ENCODE peak calls at places on chromosomes 16 and 17, in ten cellular contexts. One of them, this sample, is unnamed.

GRCh38 chr16:77882359-77882758 is 94.0 kb downstream of the VAT1L start:
- DNase-seq in SJSA1: no peak
- DNase-seq in activated T-helper 2 cell treated with anti-CD3 and anti-CD28 coated beads, Interferon-gamma antibody, Interleukin-2, Interleukin-4, amounts not matched to agents 10 μg/mL and 5 μg/mL and 100 μg/mL, durations not matched to agents 14 hours and 24 hours and 36 hours: no peak
- DNase-seq in fibroblast of mammary gland: peak; percentile 30
- DNase-seq in central memory CD4-positive, alpha-beta T cell: no peak
- DNase-seq in HFFc6: no peak
- DNase-seq in A549: no peak
- DNase-seq in stimulated activated CD8-positive, alpha-beta memory T cell treated with anti-CD3 and anti-CD28 coated beads, Interleukin-15, amount 100 ng/mL, for 4 hours: no peak
- DNase-seq in SHP77: no peak
- DNase-seq in HTR-8/SVneo: no peak
- DNase-seq in this sample: no peak

GRCh38 chr17:18259621-18260331 is 686 bp upstream of the MIEF2 start:
- DNase-seq in SJSA1: no peak
- DNase-seq in activated T-helper 2 cell treated with anti-CD3 and anti-CD28 coated beads, Interferon-gamma antibody, Interleukin-2, Interleukin-4, amounts not matched to agents 10 μg/mL and 5 μg/mL and 100 μg/mL, durations not matched to agents 14 hours and 24 hours and 36 hours: no peak
- DNase-seq in fibroblast of mammary gland: no peak
- DNase-seq in central memory CD4-positive, alpha-beta T cell: no peak
- DNase-seq in HFFc6: peak; percentile 57
- DNase-seq in A549: peak; percentile 69
- DNase-seq in stimulated activated CD8-positive, alpha-beta memory T cell treated with anti-CD3 and anti-CD28 coated beads, Interleukin-15, amount 100 ng/mL, for 4 hours: no peak
- DNase-seq in SHP77: no peak
- DNase-seq in HTR-8/SVneo: no peak
- DNase-seq in this sample: no peak

GRCh38 chr17:39628655-39629493 is 2.1 kb downstream of the PPP1R1B start:
- DNase-seq in SJSA1: no peak
- DNase-seq in activated T-helper 2 cell treated with anti-CD3 and anti-CD28 coated beads, Interferon-gamma antibody, Interleukin-2, Interleukin-4, amounts not matched to agents 10 μg/mL and 5 μg/mL and 100 μg/mL, durations not matched to agents 14 hours and 24 hours and 36 hours: no peak
- DNase-seq in fibroblast of mammary gland: no peak
- DNase-seq in central memory CD4-positive, alpha-beta T cell: no peak
- DNase-seq in HFFc6: no peak
- DNase-seq in A549: no peak
- DNase-seq in stimulated activated CD8-positive, alpha-beta memory T cell treated with anti-CD3 and anti-CD28 coated beads, Interleukin-15, amount 100 ng/mL, for 4 hours: no peak
- DNase-seq in SHP77: no peak
- DNase-seq in HTR-8/SVneo: no peak
- DNase-seq in this sample: no peak

GRCh38 chr16:8961811-8962390 is 1.8 kb downstream of the USP7 start:
- DNase-seq in SJSA1: no peak
- DNase-seq in activated T-helper 2 cell treated with anti-CD3 and anti-CD28 coated beads, Interferon-gamma antibody, Interleukin-2, Interleukin-4, amounts not matched to agents 10 μg/mL and 5 μg/mL and 100 μg/mL, durations not matched to agents 14 hours and 24 hours and 36 hours: no peak
- DNase-seq in fibroblast of mammary gland: no peak
- DNase-seq in central memory CD4-positive, alpha-beta T cell: no peak
- DNase-seq in HFFc6: no peak
- DNase-seq in A549: no peak
- DNase-seq in stimulated activated CD8-positive, alpha-beta memory T cell treated with anti-CD3 and anti-CD28 coated beads, Interleukin-15, amount 100 ng/mL, for 4 hours: no peak
- DNase-seq in SHP77: no peak
- DNase-seq in HTR-8/SVneo: no peak
- DNase-seq in this sample: no peak

GRCh38 chr17:57899822-57900221 is 50.0 kb upstream of the MRPS23 start:
- DNase-seq in SJSA1: no peak
- DNase-seq in activated T-helper 2 cell treated with anti-CD3 and anti-CD28 coated beads, Interferon-gamma antibody, Interleukin-2, Interleukin-4, amounts not matched to agents 10 μg/mL and 5 μg/mL and 100 μg/mL, durations not matched to agents 14 hours and 24 hours and 36 hours: no peak
- DNase-seq in fibroblast of mammary gland: no peak
- DNase-seq in central memory CD4-positive, alpha-beta T cell: no peak
- DNase-seq in HFFc6: no peak
- DNase-seq in A549: peak; percentile 68
- DNase-seq in stimulated activated CD8-positive, alpha-beta memory T cell treated with anti-CD3 and anti-CD28 coated beads, Interleukin-15, amount 100 ng/mL, for 4 hours: no peak
- DNase-seq in SHP77: no peak
- DNase-seq in HTR-8/SVneo: no peak
- DNase-seq in this sample: no peak

GRCh38 chr17:82751171-82751570 is 694 bp upstream of the TBCD start:
- DNase-seq in SJSA1: no peak
- DNase-seq in activated T-helper 2 cell treated with anti-CD3 and anti-CD28 coated beads, Interferon-gamma antibody, Interleukin-2, Interleukin-4, amounts not matched to agents 10 μg/mL and 5 μg/mL and 100 μg/mL, durations not matched to agents 14 hours and 24 hours and 36 hours: no peak
- DNase-seq in fibroblast of mammary gland: no peak
- DNase-seq in central memory CD4-positive, alpha-beta T cell: no peak
- DNase-seq in HFFc6: no peak
- DNase-seq in A549: no peak
- DNase-seq in stimulated activated CD8-positive, alpha-beta memory T cell treated with anti-CD3 and anti-CD28 coated beads, Interleukin-15, amount 100 ng/mL, for 4 hours: no peak
- DNase-seq in SHP77: no peak
- DNase-seq in HTR-8/SVneo: no peak
- DNase-seq in this sample: no peak

GRCh38 chr16:88076211-88076931 is 125.1 kb downstream of the BANP start:
- DNase-seq in SJSA1: peak; percentile 39
- DNase-seq in activated T-helper 2 cell treated with anti-CD3 and anti-CD28 coated beads, Interferon-gamma antibody, Interleukin-2, Interleukin-4, amounts not matched to agents 10 μg/mL and 5 μg/mL and 100 μg/mL, durations not matched to agents 14 hours and 24 hours and 36 hours: no peak
- DNase-seq in fibroblast of mammary gland: no peak
- DNase-seq in central memory CD4-positive, alpha-beta T cell: no peak
- DNase-seq in HFFc6: no peak
- DNase-seq in A549: no peak
- DNase-seq in stimulated activated CD8-positive, alpha-beta memory T cell treated with anti-CD3 and anti-CD28 coated beads, Interleukin-15, amount 100 ng/mL, for 4 hours: no peak
- DNase-seq in SHP77: no peak
- DNase-seq in HTR-8/SVneo: no peak
- DNase-seq in this sample: no peak

GRCh38 chr16:72428611-72429376 is 256.8 kb upstream of the PMFBP1 start:
- DNase-seq in SJSA1: no peak
- DNase-seq in activated T-helper 2 cell treated with anti-CD3 and anti-CD28 coated beads, Interferon-gamma antibody, Interleukin-2, Interleukin-4, amounts not matched to agents 10 μg/mL and 5 μg/mL and 100 μg/mL, durations not matched to agents 14 hours and 24 hours and 36 hours: no peak
- DNase-seq in fibroblast of mammary gland: no peak
- DNase-seq in central memory CD4-positive, alpha-beta T cell: no peak
- DNase-seq in HFFc6: no peak
- DNase-seq in A549: no peak
- DNase-seq in stimulated activated CD8-positive, alpha-beta memory T cell treated with anti-CD3 and anti-CD28 coated beads, Interleukin-15, amount 100 ng/mL, for 4 hours: no peak
- DNase-seq in SHP77: no peak
- DNase-seq in HTR-8/SVneo: no peak
- DNase-seq in this sample: no peak

GRCh38 chr17:56929362-56929969 is 15.6 kb upstream of the TRIM25 start:
- DNase-seq in SJSA1: no peak
- DNase-seq in activated T-helper 2 cell treated with anti-CD3 and anti-CD28 coated beads, Interferon-gamma antibody, Interleukin-2, Interleukin-4, amounts not matched to agents 10 μg/mL and 5 μg/mL and 100 μg/mL, durations not matched to agents 14 hours and 24 hours and 36 hours: no peak
- DNase-seq in fibroblast of mammary gland: peak; percentile 40
- DNase-seq in central memory CD4-positive, alpha-beta T cell: no peak
- DNase-seq in HFFc6: no peak
- DNase-seq in A549: peak; percentile 47
- DNase-seq in stimulated activated CD8-positive, alpha-beta memory T cell treated with anti-CD3 and anti-CD28 coated beads, Interleukin-15, amount 100 ng/mL, for 4 hours: no peak
- DNase-seq in SHP77: no peak
- DNase-seq in HTR-8/SVneo: no peak
- DNase-seq in this sample: no peak

GRCh38 chr16:3001316-3001715 is 11.4 kb upstream of the CLDN9 start:
- DNase-seq in SJSA1: no peak
- DNase-seq in activated T-helper 2 cell treated with anti-CD3 and anti-CD28 coated beads, Interferon-gamma antibody, Interleukin-2, Interleukin-4, amounts not matched to agents 10 μg/mL and 5 μg/mL and 100 μg/mL, durations not matched to agents 14 hours and 24 hours and 36 hours: no peak
- DNase-seq in fibroblast of mammary gland: no peak
- DNase-seq in central memory CD4-positive, alpha-beta T cell: no peak
- DNase-seq in HFFc6: no peak
- DNase-seq in A549: no peak
- DNase-seq in stimulated activated CD8-positive, alpha-beta memory T cell treated with anti-CD3 and anti-CD28 coated beads, Interleukin-15, amount 100 ng/mL, for 4 hours: no peak
- DNase-seq in SHP77: no peak
- DNase-seq in HTR-8/SVneo: no peak
- DNase-seq in this sample: no peak

GRCh38 chr17:70995997-70996396 is 826.7 kb downstream of the KCNJ2 start:
- DNase-seq in SJSA1: no peak
- DNase-seq in activated T-helper 2 cell treated with anti-CD3 and anti-CD28 coated beads, Interferon-gamma antibody, Interleukin-2, Interleukin-4, amounts not matched to agents 10 μg/mL and 5 μg/mL and 100 μg/mL, durations not matched to agents 14 hours and 24 hours and 36 hours: no peak
- DNase-seq in fibroblast of mammary gland: no peak
- DNase-seq in central memory CD4-positive, alpha-beta T cell: no peak
- DNase-seq in HFFc6: no peak
- DNase-seq in A549: no peak
- DNase-seq in stimulated activated CD8-positive, alpha-beta memory T cell treated with anti-CD3 and anti-CD28 coated beads, Interleukin-15, amount 100 ng/mL, for 4 hours: no peak
- DNase-seq in SHP77: no peak
- DNase-seq in HTR-8/SVneo: no peak
- DNase-seq in this sample: no peak

GRCh38 chr16:54633943-54634362 is 296.7 kb upstream of the IRX5 start:
- DNase-seq in SJSA1: no peak
- DNase-seq in activated T-helper 2 cell treated with anti-CD3 and anti-CD28 coated beads, Interferon-gamma antibody, Interleukin-2, Interleukin-4, amounts not matched to agents 10 μg/mL and 5 μg/mL and 100 μg/mL, durations not matched to agents 14 hours and 24 hours and 36 hours: no peak
- DNase-seq in fibroblast of mammary gland: peak; percentile 18
- DNase-seq in central memory CD4-positive, alpha-beta T cell: no peak
- DNase-seq in HFFc6: no peak
- DNase-seq in A549: peak; percentile 51
- DNase-seq in stimulated activated CD8-positive, alpha-beta memory T cell treated with anti-CD3 and anti-CD28 coated beads, Interleukin-15, amount 100 ng/mL, for 4 hours: no peak
- DNase-seq in SHP77: no peak
- DNase-seq in HTR-8/SVneo: no peak
- DNase-seq in this sample: peak; percentile 59

GRCh38 chr16:31460582-31461002 is 1.3 kb downstream of the ARMC5 start:
- DNase-seq in SJSA1: peak; percentile 68
- DNase-seq in activated T-helper 2 cell treated with anti-CD3 and anti-CD28 coated beads, Interferon-gamma antibody, Interleukin-2, Interleukin-4, amounts not matched to agents 10 μg/mL and 5 μg/mL and 100 μg/mL, durations not matched to agents 14 hours and 24 hours and 36 hours: no peak
- DNase-seq in fibroblast of mammary gland: peak; percentile 78
- DNase-seq in central memory CD4-positive, alpha-beta T cell: peak; percentile 38
- DNase-seq in HFFc6: peak; percentile 78
- DNase-seq in A549: peak; percentile 67
- DNase-seq in stimulated activated CD8-positive, alpha-beta memory T cell treated with anti-CD3 and anti-CD28 coated beads, Interleukin-15, amount 100 ng/mL, for 4 hours: no peak
- DNase-seq in SHP77: no peak
- DNase-seq in HTR-8/SVneo: no peak
- DNase-seq in this sample: peak; percentile 25

GRCh38 chr16:55297062-55297909 is 26.7 kb upstream of the IRX6 start:
- DNase-seq in SJSA1: no peak
- DNase-seq in activated T-helper 2 cell treated with anti-CD3 and anti-CD28 coated beads, Interferon-gamma antibody, Interleukin-2, Interleukin-4, amounts not matched to agents 10 μg/mL and 5 μg/mL and 100 μg/mL, durations not matched to agents 14 hours and 24 hours and 36 hours: no peak
- DNase-seq in fibroblast of mammary gland: peak; percentile 12
- DNase-seq in central memory CD4-positive, alpha-beta T cell: no peak
- DNase-seq in HFFc6: no peak
- DNase-seq in A549: no peak
- DNase-seq in stimulated activated CD8-positive, alpha-beta memory T cell treated with anti-CD3 and anti-CD28 coated beads, Interleukin-15, amount 100 ng/mL, for 4 hours: no peak
- DNase-seq in SHP77: no peak
- DNase-seq in HTR-8/SVneo: no peak
- DNase-seq in this sample: no peak

GRCh38 chr16:64167851-64168770 is 953.8 kb downstream of the CDH11 start:
- DNase-seq in SJSA1: no peak
- DNase-seq in activated T-helper 2 cell treated with anti-CD3 and anti-CD28 coated beads, Interferon-gamma antibody, Interleukin-2, Interleukin-4, amounts not matched to agents 10 μg/mL and 5 μg/mL and 100 μg/mL, durations not matched to agents 14 hours and 24 hours and 36 hours: no peak
- DNase-seq in fibroblast of mammary gland: no peak
- DNase-seq in central memory CD4-positive, alpha-beta T cell: no peak
- DNase-seq in HFFc6: no peak
- DNase-seq in A549: no peak
- DNase-seq in stimulated activated CD8-positive, alpha-beta memory T cell treated with anti-CD3 and anti-CD28 coated beads, Interleukin-15, amount 100 ng/mL, for 4 hours: no peak
- DNase-seq in SHP77: no peak
- DNase-seq in HTR-8/SVneo: no peak
- DNase-seq in this sample: no peak

GRCh38 chr17:73064084-73064938 is 28.2 kb downstream of the SLC39A11 start:
- DNase-seq in SJSA1: no peak
- DNase-seq in activated T-helper 2 cell treated with anti-CD3 and anti-CD28 coated beads, Interferon-gamma antibody, Interleukin-2, Interleukin-4, amounts not matched to agents 10 μg/mL and 5 μg/mL and 100 μg/mL, durations not matched to agents 14 hours and 24 hours and 36 hours: no peak
- DNase-seq in fibroblast of mammary gland: peak; percentile 26
- DNase-seq in central memory CD4-positive, alpha-beta T cell: no peak
- DNase-seq in HFFc6: no peak
- DNase-seq in A549: no peak
- DNase-seq in stimulated activated CD8-positive, alpha-beta memory T cell treated with anti-CD3 and anti-CD28 coated beads, Interleukin-15, amount 100 ng/mL, for 4 hours: no peak
- DNase-seq in SHP77: no peak
- DNase-seq in HTR-8/SVneo: no peak
- DNase-seq in this sample: peak; percentile 84

GRCh38 chr17:59830846-59831486 is 61.8 kb downstream of the TUBD1 start:
- DNase-seq in SJSA1: no peak
- DNase-seq in activated T-helper 2 cell treated with anti-CD3 and anti-CD28 coated beads, Interferon-gamma antibody, Interleukin-2, Interleukin-4, amounts not matched to agents 10 μg/mL and 5 μg/mL and 100 μg/mL, durations not matched to agents 14 hours and 24 hours and 36 hours: peak; percentile 8
- DNase-seq in fibroblast of mammary gland: no peak
- DNase-seq in central memory CD4-positive, alpha-beta T cell: no peak
- DNase-seq in HFFc6: no peak
- DNase-seq in A549: peak; percentile 58
- DNase-seq in stimulated activated CD8-positive, alpha-beta memory T cell treated with anti-CD3 and anti-CD28 coated beads, Interleukin-15, amount 100 ng/mL, for 4 hours: no peak
- DNase-seq in SHP77: no peak
- DNase-seq in HTR-8/SVneo: no peak
- DNase-seq in this sample: no peak

GRCh38 chr16:16144416-16144815 is 78.9 kb downstream of the ABCC6 start:
- DNase-seq in SJSA1: no peak
- DNase-seq in activated T-helper 2 cell treated with anti-CD3 and anti-CD28 coated beads, Interferon-gamma antibody, Interleukin-2, Interleukin-4, amounts not matched to agents 10 μg/mL and 5 μg/mL and 100 μg/mL, durations not matched to agents 14 hours and 24 hours and 36 hours: no peak
- DNase-seq in fibroblast of mammary gland: no peak
- DNase-seq in central memory CD4-positive, alpha-beta T cell: no peak
- DNase-seq in HFFc6: peak; percentile 19
- DNase-seq in A549: no peak
- DNase-seq in stimulated activated CD8-positive, alpha-beta memory T cell treated with anti-CD3 and anti-CD28 coated beads, Interleukin-15, amount 100 ng/mL, for 4 hours: no peak
- DNase-seq in SHP77: no peak
- DNase-seq in HTR-8/SVneo: no peak
- DNase-seq in this sample: no peak

GRCh38 chr17:48610282-48611211 is at the start of gene HOXB7:
- DNase-seq in SJSA1: peak; percentile 78
- DNase-seq in activated T-helper 2 cell treated with anti-CD3 and anti-CD28 coated beads, Interferon-gamma antibody, Interleukin-2, Interleukin-4, amounts not matched to agents 10 μg/mL and 5 μg/mL and 100 μg/mL, durations not matched to agents 14 hours and 24 hours and 36 hours: no peak
- DNase-seq in fibroblast of mammary gland: peak; percentile 58
- DNase-seq in central memory CD4-positive, alpha-beta T cell: no peak
- DNase-seq in HFFc6: no peak
- DNase-seq in A549: peak; percentile 75
- DNase-seq in stimulated activated CD8-positive, alpha-beta memory T cell treated with anti-CD3 and anti-CD28 coated beads, Interleukin-15, amount 100 ng/mL, for 4 hours: no peak
- DNase-seq in SHP77: peak; percentile 75
- DNase-seq in HTR-8/SVneo: peak; percentile 87
- DNase-seq in this sample: no peak

GRCh38 chr16:24652209-24652712 is 77.2 kb upstream of the TNRC6A start:
- DNase-seq in SJSA1: no peak
- DNase-seq in activated T-helper 2 cell treated with anti-CD3 and anti-CD28 coated beads, Interferon-gamma antibody, Interleukin-2, Interleukin-4, amounts not matched to agents 10 μg/mL and 5 μg/mL and 100 μg/mL, durations not matched to agents 14 hours and 24 hours and 36 hours: no peak
- DNase-seq in fibroblast of mammary gland: no peak
- DNase-seq in central memory CD4-positive, alpha-beta T cell: no peak
- DNase-seq in HFFc6: no peak
- DNase-seq in A549: no peak
- DNase-seq in stimulated activated CD8-positive, alpha-beta memory T cell treated with anti-CD3 and anti-CD28 coated beads, Interleukin-15, amount 100 ng/mL, for 4 hours: no peak
- DNase-seq in SHP77: no peak
- DNase-seq in HTR-8/SVneo: no peak
- DNase-seq in this sample: no peak

GRCh38 chr16:82881517-82881916 is 254.7 kb downstream of the CDH13 start:
- DNase-seq in SJSA1: no peak
- DNase-seq in activated T-helper 2 cell treated with anti-CD3 and anti-CD28 coated beads, Interferon-gamma antibody, Interleukin-2, Interleukin-4, amounts not matched to agents 10 μg/mL and 5 μg/mL and 100 μg/mL, durations not matched to agents 14 hours and 24 hours and 36 hours: no peak
- DNase-seq in fibroblast of mammary gland: no peak
- DNase-seq in central memory CD4-positive, alpha-beta T cell: no peak
- DNase-seq in HFFc6: no peak
- DNase-seq in A549: no peak
- DNase-seq in stimulated activated CD8-positive, alpha-beta memory T cell treated with anti-CD3 and anti-CD28 coated beads, Interleukin-15, amount 100 ng/mL, for 4 hours: no peak
- DNase-seq in SHP77: no peak
- DNase-seq in HTR-8/SVneo: no peak
- DNase-seq in this sample: no peak

GRCh38 chr17:41792835-41793748 is 6.6 kb upstream of the JUP start:
- DNase-seq in SJSA1: peak; percentile 67
- DNase-seq in activated T-helper 2 cell treated with anti-CD3 and anti-CD28 coated beads, Interferon-gamma antibody, Interleukin-2, Interleukin-4, amounts not matched to agents 10 μg/mL and 5 μg/mL and 100 μg/mL, durations not matched to agents 14 hours and 24 hours and 36 hours: no peak
- DNase-seq in fibroblast of mammary gland: no peak
- DNase-seq in central memory CD4-positive, alpha-beta T cell: no peak
- DNase-seq in HFFc6: no peak
- DNase-seq in A549: peak; percentile 93
- DNase-seq in stimulated activated CD8-positive, alpha-beta memory T cell treated with anti-CD3 and anti-CD28 coated beads, Interleukin-15, amount 100 ng/mL, for 4 hours: no peak
- DNase-seq in SHP77: peak; percentile 45
- DNase-seq in HTR-8/SVneo: peak; percentile 79
- DNase-seq in this sample: no peak

GRCh38 chr17:2170023-2170422 is 115.1 kb downstream of the HIC1 start:
- DNase-seq in SJSA1: no peak
- DNase-seq in activated T-helper 2 cell treated with anti-CD3 and anti-CD28 coated beads, Interferon-gamma antibody, Interleukin-2, Interleukin-4, amounts not matched to agents 10 μg/mL and 5 μg/mL and 100 μg/mL, durations not matched to agents 14 hours and 24 hours and 36 hours: no peak
- DNase-seq in fibroblast of mammary gland: no peak
- DNase-seq in central memory CD4-positive, alpha-beta T cell: no peak
- DNase-seq in HFFc6: no peak
- DNase-seq in A549: peak; percentile 39
- DNase-seq in stimulated activated CD8-positive, alpha-beta memory T cell treated with anti-CD3 and anti-CD28 coated beads, Interleukin-15, amount 100 ng/mL, for 4 hours: no peak
- DNase-seq in SHP77: no peak
- DNase-seq in HTR-8/SVneo: no peak
- DNase-seq in this sample: no peak

GRCh38 chr16:13594798-13595197 is 325.2 kb upstream of the ERCC4 start:
- DNase-seq in SJSA1: no peak
- DNase-seq in activated T-helper 2 cell treated with anti-CD3 and anti-CD28 coated beads, Interferon-gamma antibody, Interleukin-2, Interleukin-4, amounts not matched to agents 10 μg/mL and 5 μg/mL and 100 μg/mL, durations not matched to agents 14 hours and 24 hours and 36 hours: no peak
- DNase-seq in fibroblast of mammary gland: no peak
- DNase-seq in central memory CD4-positive, alpha-beta T cell: no peak
- DNase-seq in HFFc6: no peak
- DNase-seq in A549: no peak
- DNase-seq in stimulated activated CD8-positive, alpha-beta memory T cell treated with anti-CD3 and anti-CD28 coated beads, Interleukin-15, amount 100 ng/mL, for 4 hours: no peak
- DNase-seq in SHP77: no peak
- DNase-seq in HTR-8/SVneo: no peak
- DNase-seq in this sample: no peak

GRCh38 chr17:6279659-6280058 is 155.3 kb downstream of the AIPL1 start:
- DNase-seq in SJSA1: no peak
- DNase-seq in activated T-helper 2 cell treated with anti-CD3 and anti-CD28 coated beads, Interferon-gamma antibody, Interleukin-2, Interleukin-4, amounts not matched to agents 10 μg/mL and 5 μg/mL and 100 μg/mL, durations not matched to agents 14 hours and 24 hours and 36 hours: no peak
- DNase-seq in fibroblast of mammary gland: no peak
- DNase-seq in central memory CD4-positive, alpha-beta T cell: no peak
- DNase-seq in HFFc6: no peak
- DNase-seq in A549: peak; percentile 51
- DNase-seq in stimulated activated CD8-positive, alpha-beta memory T cell treated with anti-CD3 and anti-CD28 coated beads, Interleukin-15, amount 100 ng/mL, for 4 hours: no peak
- DNase-seq in SHP77: no peak
- DNase-seq in HTR-8/SVneo: peak; percentile 18
- DNase-seq in this sample: no peak

GRCh38 chr17:45243750-45244149 is 18.1 kb downstream of the SPATA32 start:
- DNase-seq in SJSA1: no peak
- DNase-seq in activated T-helper 2 cell treated with anti-CD3 and anti-CD28 coated beads, Interferon-gamma antibody, Interleukin-2, Interleukin-4, amounts not matched to agents 10 μg/mL and 5 μg/mL and 100 μg/mL, durations not matched to agents 14 hours and 24 hours and 36 hours: no peak
- DNase-seq in fibroblast of mammary gland: no peak
- DNase-seq in central memory CD4-positive, alpha-beta T cell: no peak
- DNase-seq in HFFc6: no peak
- DNase-seq in A549: no peak
- DNase-seq in stimulated activated CD8-positive, alpha-beta memory T cell treated with anti-CD3 and anti-CD28 coated beads, Interleukin-15, amount 100 ng/mL, for 4 hours: no peak
- DNase-seq in SHP77: no peak
- DNase-seq in HTR-8/SVneo: no peak
- DNase-seq in this sample: no peak

GRCh38 chr16:49855280-49855821 is 561 bp downstream of the ZNF423 start:
- DNase-seq in SJSA1: peak; percentile 92
- DNase-seq in activated T-helper 2 cell treated with anti-CD3 and anti-CD28 coated beads, Interferon-gamma antibody, Interleukin-2, Interleukin-4, amounts not matched to agents 10 μg/mL and 5 μg/mL and 100 μg/mL, durations not matched to agents 14 hours and 24 hours and 36 hours: peak; percentile 74
- DNase-seq in fibroblast of mammary gland: peak; percentile 63
- DNase-seq in central memory CD4-positive, alpha-beta T cell: peak; percentile 34
- DNase-seq in HFFc6: peak; percentile 40
- DNase-seq in A549: peak; percentile 69
- DNase-seq in stimulated activated CD8-positive, alpha-beta memory T cell treated with anti-CD3 and anti-CD28 coated beads, Interleukin-15, amount 100 ng/mL, for 4 hours: no peak
- DNase-seq in SHP77: no peak
- DNase-seq in HTR-8/SVneo: no peak
- DNase-seq in this sample: peak; percentile 73

GRCh38 chr16:66650707-66651473 is 45.7 kb downstream of the CMTM4 start:
- DNase-seq in SJSA1: peak; percentile 80
- DNase-seq in activated T-helper 2 cell treated with anti-CD3 and anti-CD28 coated beads, Interferon-gamma antibody, Interleukin-2, Interleukin-4, amounts not matched to agents 10 μg/mL and 5 μg/mL and 100 μg/mL, durations not matched to agents 14 hours and 24 hours and 36 hours: peak; percentile 73
- DNase-seq in fibroblast of mammary gland: peak; percentile 86
- DNase-seq in central memory CD4-positive, alpha-beta T cell: peak; percentile 70
- DNase-seq in HFFc6: peak; percentile 60
- DNase-seq in A549: peak; percentile 84
- DNase-seq in stimulated activated CD8-positive, alpha-beta memory T cell treated with anti-CD3 and anti-CD28 coated beads, Interleukin-15, amount 100 ng/mL, for 4 hours: peak; percentile 23
- DNase-seq in SHP77: peak; percentile 83
- DNase-seq in HTR-8/SVneo: peak; percentile 91
- DNase-seq in this sample: peak; percentile 83